ENCODE peak calls at places on chromosome 12, in four cellular contexts. W is neural crest cell, V is RCC 7860, O is HL-60. Z is an unnamed sample.

GRCh38 chr12:39451977-39452376 is 9.1 kb upstream of the KIF21A start:
- DNase-seq in W (no peak), V (no peak), O (no peak), Z (no peak)

GRCh38 chr12:122669397-122670070 is 33.6 kb downstream of the HCAR2 start:
- DNase-seq in W (no peak), V (peak; percentile 76), O (no peak), Z (no peak)

GRCh38 chr12:108004368-108004767 is 124.7 kb upstream of the WSCD2 start:
- DNase-seq in W (no peak), V (no peak), O (no peak), Z (no peak)

GRCh38 chr12:83018063-83018462 is 331.4 kb downstream of the TMTC2 start:
- DNase-seq in W (no peak), V (no peak), O (no peak), Z (no peak)

GRCh38 chr12:115626210-115626609 is 651.3 kb downstream of the MED13L start:
- DNase-seq in W (no peak), V (no peak), O (no peak), Z (no peak)

GRCh38 chr12:70367268-70368141 is 1.4 kb downstream of the KCNMB4 start:
- DNase-seq in W (no peak), V (no peak), O (no peak), Z (no peak)

GRCh38 chr12:49706351-49707126 is 666 bp downstream of the FMNL3 start:
- DNase-seq in W (peak; percentile 41), V (no peak), O (no peak), Z (no peak)

GRCh38 chr12:112160611-112161010 is 35.3 kb downstream of the TRAFD1 start:
- DNase-seq in W (no peak), V (no peak), O (no peak), Z (no peak)

GRCh38 chr12:118537481-118537917 is 161.1 kb downstream of the SUDS3 start:
- DNase-seq in W (no peak), V (no peak), O (no peak), Z (no peak)

GRCh38 chr12:67326637-67327036 is 57.5 kb downstream of the CAND1 start:
- DNase-seq in W (no peak), V (no peak), O (no peak), Z (no peak)

GRCh38 chr12:107014050-107014449 is 27.1 kb upstream of the MTERF2 start:
- DNase-seq in W (no peak), V (no peak), O (no peak), Z (no peak)

GRCh38 chr12:9404469-9405260 is 196.5 kb upstream of the PZP start:
- DNase-seq in W (no peak), V (no peak), O (no peak), Z (no peak)

GRCh38 chr12:22250762-22251161 is 83.7 kb downstream of the ST8SIA1 start:
- DNase-seq in W (no peak), V (no peak), O (peak; percentile 10), Z (no peak)

GRCh38 chr12:108424026-108424425 is 84.9 kb upstream of the CMKLR1 start:
- DNase-seq in W (no peak), V (no peak), O (no peak), Z (no peak)

GRCh38 chr12:55842681-55843429 is at the start of gene MMP19:
- DNase-seq in W (no peak), V (no peak), O (peak; percentile 59), Z (no peak)

GRCh38 chr12:76360316-76360715 is 12.1 kb upstream of the BBS10 start:
- DNase-seq in W (no peak), V (no peak), O (no peak), Z (no peak)

GRCh38 chr12:77062846-77063461 is 2.4 kb downstream of the E2F7 start:
- DNase-seq in W (no peak), V (peak; percentile 85), O (no peak), Z (no peak)

GRCh38 chr12:7989827-7990491 is 42.6 kb upstream of the FOXJ2 start:
- DNase-seq in W (no peak), V (no peak), O (peak; percentile 94), Z (peak; percentile 50)

GRCh38 chr12:64083285-64084210 is 138.5 kb downstream of the KICS2 start:
- DNase-seq in W (no peak), V (peak; percentile 31), O (no peak), Z (no peak)

GRCh38 chr12:131141483-131141882 is 187.8 kb downstream of the ADGRD1 start:
- DNase-seq in W (no peak), V (no peak), O (no peak), Z (no peak)

GRCh38 chr12:114500775-114501473 is 95.0 kb upstream of the TBX5 start:
- DNase-seq in W (no peak), V (no peak), O (no peak), Z (no peak)

GRCh38 chr12:121494093-121494787 is 86.6 kb downstream of the KDM2B start:
- DNase-seq in W (peak; percentile 63), V (no peak), O (no peak), Z (no peak)

Z was measured in KG1.